ENCODE peak calls at places on chromosome 6, in ten cellular contexts. X is fibroblast of pulmonary artery; A is CD8-positive, alpha-beta T cell; C is NT2/D1; K is dorsolateral prefrontal cortex; D is foreskin fibroblast; O is heart right ventricle; B is skeletal muscle cell; T is pancreas; P is tibial artery. J is an unnamed sample.

GRCh38 chr6:140401666-140402255 is 1027.3 kb upstream of the CITED2 start:
- DNase-seq in X (peak), A (no peak), C (no peak), K (no peak), D (peak), O (no peak), B (no peak), T (no peak), P (no peak), J (no peak)

GRCh38 chr6:136701011-136701410 is 91.3 kb downstream of the MAP3K5 start:
- DNase-seq in X (no peak), A (no peak), C (no peak), K (no peak), D (no peak), O (no peak), B (no peak), T (no peak), P (no peak), J (no peak)

GRCh38 chr6:147867827-147868226 is 359.3 kb downstream of the SAMD5 start:
- DNase-seq in X (no peak), A (no peak), C (no peak), K (no peak), D (peak), O (no peak), B (no peak), T (no peak), P (no peak), J (no peak)

GRCh38 chr6:144162977-144163376 is 12.7 kb downstream of the STX11 start:
- DNase-seq in X (no peak), A (no peak), C (no peak), K (no peak), D (no peak), O (no peak), B (no peak), T (no peak), P (no peak), J (no peak)

GRCh38 chr6:111540971-111541719 is 58.1 kb upstream of the REV3L start:
- DNase-seq in X (peak), A (no peak), C (no peak), K (no peak), D (peak), O (no peak), B (no peak), T (no peak), P (no peak), J (no peak)

GRCh38 chr6:168863467-168863866 is 390.2 kb downstream of the THBS2 start:
- DNase-seq in X (no peak), A (no peak), C (no peak), K (no peak), D (no peak), O (no peak), B (no peak), T (no peak), P (no peak), J (no peak)

GRCh38 chr6:14540276-14540675 is 422.7 kb downstream of the CD83 start:
- DNase-seq in X (no peak), A (no peak), C (no peak), K (no peak), D (peak), O (no peak), B (no peak), T (no peak), P (no peak), J (no peak)

GRCh38 chr6:53465732-53466131 is 79.2 kb downstream of the GCLC start:
- DNase-seq in X (peak), A (no peak), C (no peak), K (no peak), D (peak), O (no peak), B (peak), T (no peak), P (no peak), J (no peak)

GRCh38 chr6:80022803-80023202 is 18.4 kb downstream of the TTK start:
- DNase-seq in X (peak), A (no peak), C (no peak), K (no peak), D (peak), O (no peak), B (peak), T (no peak), P (no peak), J (no peak)

GRCh38 chr6:159117031-159117430 is 52.2 kb upstream of the FNDC1 start:
- DNase-seq in X (peak), A (no peak), C (no peak), K (no peak), D (peak), O (no peak), B (no peak), T (no peak), P (peak), J (no peak)

GRCh38 chr6:30767158-30767943 is 23.0 kb upstream of the IER3 start:
- DNase-seq in X (no peak), A (no peak), C (no peak), K (no peak), D (no peak), O (no peak), B (no peak), T (no peak), P (no peak), J (peak)

GRCh38 chr6:113184291-113184690 is 672.9 kb upstream of the MARCKS start:
- DNase-seq in X (peak), A (no peak), C (no peak), K (no peak), D (peak), O (no peak), B (peak), T (no peak), P (no peak), J (no peak)

DNA sequence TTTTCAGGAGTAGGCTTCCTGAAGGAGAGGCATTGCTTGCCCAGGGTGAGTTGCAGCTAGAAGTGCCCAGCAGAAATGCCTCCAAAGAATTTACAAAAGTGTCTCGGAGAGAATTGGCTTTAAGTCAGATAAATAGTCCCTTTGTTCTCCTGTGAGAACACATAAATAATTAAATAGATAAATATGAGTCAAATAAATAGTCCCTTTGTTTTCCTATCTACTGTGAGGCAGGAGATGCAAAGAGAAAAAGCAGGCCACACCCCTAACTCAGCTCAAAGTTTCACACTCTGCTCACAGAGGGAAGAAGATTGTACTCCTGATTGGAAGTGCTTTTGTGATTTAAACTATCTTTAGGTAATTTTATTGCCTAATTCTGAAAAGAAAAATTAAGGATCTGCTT is 180.7 kb upstream of the PRSS16 start:
- DNase-seq in X (no peak), A (no peak), C (no peak), K (no peak), D (no peak), O (no peak), B (no peak), T (no peak), P (no peak), J (no peak)
- H3K4me3 ChIP-seq in X (no peak), A (no peak), C (no peak), K (peak), D (no peak), O (no peak), B (no peak), T (no peak), P (no peak), J (no peak)

GRCh38 chr6:170074435-170074834 is 216.4 kb downstream of the DLL1 start:
- DNase-seq in X (no peak), A (no peak), C (no peak), K (no peak), D (no peak), O (no peak), B (no peak), T (no peak), P (peak), J (no peak)
- H3K4me3 ChIP-seq in X (no peak), A (no peak), C (no peak), K (no peak), D (no peak), O (no peak), B (no peak), T (no peak), P (no peak), J (no peak)

GRCh38 chr6:169963581-169964297 is 212.3 kb downstream of the ERMARD start:
- DNase-seq in X (no peak), A (peak), C (no peak), K (no peak), D (no peak), O (no peak), B (no peak), T (no peak), P (peak), J (no peak)

GRCh38 chr6:169960531-169960890 is 209.1 kb downstream of the ERMARD start:
- DNase-seq in X (no peak), A (no peak), C (no peak), K (no peak), D (no peak), O (no peak), B (no peak), T (peak), P (peak), J (no peak)

GRCh38 chr6:169960891-169961611 is 209.6 kb downstream of the ERMARD start:
- DNase-seq in X (no peak), A (no peak), C (no peak), K (no peak), D (no peak), O (no peak), B (no peak), T (peak), P (peak), J (no peak)

GRCh38 chr6:169962604-169963469 is 211.4 kb downstream of the ERMARD start:
- DNase-seq in X (no peak), A (peak), C (no peak), K (peak), D (no peak), O (no peak), B (no peak), T (no peak), P (peak), J (no peak)

DNA sequence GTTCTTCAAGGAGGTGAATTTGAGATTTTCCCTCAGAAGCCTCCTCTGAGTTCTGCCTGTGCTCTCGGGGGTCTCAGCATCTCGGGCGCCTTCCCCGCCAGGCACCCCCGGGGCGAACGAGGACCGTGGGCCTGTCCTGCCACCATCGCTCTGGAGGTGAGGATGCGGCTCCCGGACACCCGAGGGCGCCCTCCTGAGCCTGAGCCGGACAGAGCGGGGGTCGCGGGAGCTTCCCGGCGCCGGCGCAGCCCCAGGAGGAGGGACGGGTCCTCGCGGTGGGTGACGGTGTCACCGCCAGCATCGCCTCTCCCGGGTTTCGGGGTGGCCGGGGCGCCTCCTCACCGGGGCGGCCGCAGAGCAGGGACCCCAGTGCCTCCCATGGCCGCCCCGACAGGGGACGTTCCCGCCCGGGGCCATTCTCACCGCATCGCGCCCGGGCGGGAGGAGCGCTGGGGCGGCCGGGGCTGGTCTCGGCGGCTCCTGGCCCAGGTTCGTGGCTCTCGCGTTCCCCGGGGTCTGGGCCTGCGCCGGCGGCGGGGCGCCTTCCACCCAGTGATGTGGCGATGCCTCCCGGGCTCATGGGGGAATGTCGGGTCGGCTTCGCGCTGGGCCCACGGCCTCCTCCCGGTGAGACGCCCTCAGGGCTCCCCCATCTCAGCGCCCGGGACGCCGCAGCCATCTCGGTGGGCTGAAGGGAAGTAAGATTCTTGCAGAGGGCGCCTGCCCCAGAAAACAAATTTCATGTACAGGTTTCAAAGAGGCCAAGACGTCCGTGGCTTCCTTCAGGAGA is 210.5 kb downstream of the ERMARD start:
- DNase-seq in X (no peak), A (peak), C (no peak), K (peak), D (no peak), O (peak), B (no peak), T (peak), P (peak), J (no peak)
- H3K4me3 ChIP-seq in X (no peak), A (peak), C (peak), K (peak), D (no peak), O (peak), B (no peak), T (peak), P (peak), J (no peak)

DNA sequence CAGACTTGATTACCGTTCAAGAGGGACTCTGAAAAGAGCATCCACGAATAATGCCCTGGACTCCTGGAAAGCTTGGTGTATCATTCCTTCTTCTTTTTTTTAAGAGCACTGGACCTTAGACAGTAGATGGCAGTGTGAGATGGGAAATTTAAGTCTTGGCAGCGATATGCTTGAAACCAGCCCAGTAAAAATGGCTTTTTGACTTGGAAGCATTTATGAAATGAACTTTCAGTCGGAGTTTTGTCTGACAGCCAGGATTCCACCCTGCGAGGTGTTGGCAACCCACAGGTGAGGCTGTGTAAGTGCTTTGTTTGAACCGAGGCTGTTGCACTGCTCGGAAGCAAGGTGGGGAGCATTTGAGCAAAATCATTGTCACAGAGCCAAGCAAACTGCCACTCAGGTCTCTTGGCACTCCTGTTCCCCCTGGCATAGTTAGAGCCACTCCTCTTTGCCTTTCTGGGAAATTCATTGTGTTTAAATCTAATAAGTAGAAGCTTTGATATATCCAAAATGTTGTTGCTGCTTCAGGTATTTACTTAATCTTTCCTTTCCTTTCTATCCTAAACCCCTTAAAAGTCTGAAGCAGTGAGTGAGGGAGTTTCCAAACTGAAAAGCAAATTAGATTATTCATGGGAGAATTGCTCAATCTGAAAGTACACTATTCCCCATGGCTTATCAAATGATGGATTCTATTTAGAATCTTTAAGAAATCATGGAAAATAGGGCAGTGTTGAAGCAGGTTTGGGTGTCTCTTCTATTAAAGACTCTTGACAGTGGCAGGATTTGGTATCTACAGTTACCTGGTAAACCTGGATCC is 272.8 kb upstream of the SLC35B3 start:
- DNase-seq in X (peak), A (no peak), C (no peak), K (no peak), D (peak), O (no peak), B (no peak), T (no peak), P (no peak), J (no peak)
- H3K4me3 ChIP-seq in X (no peak), A (no peak), C (no peak), K (peak), D (peak), O (peak), B (no peak), T (peak), P (peak), J (no peak)

DNA sequence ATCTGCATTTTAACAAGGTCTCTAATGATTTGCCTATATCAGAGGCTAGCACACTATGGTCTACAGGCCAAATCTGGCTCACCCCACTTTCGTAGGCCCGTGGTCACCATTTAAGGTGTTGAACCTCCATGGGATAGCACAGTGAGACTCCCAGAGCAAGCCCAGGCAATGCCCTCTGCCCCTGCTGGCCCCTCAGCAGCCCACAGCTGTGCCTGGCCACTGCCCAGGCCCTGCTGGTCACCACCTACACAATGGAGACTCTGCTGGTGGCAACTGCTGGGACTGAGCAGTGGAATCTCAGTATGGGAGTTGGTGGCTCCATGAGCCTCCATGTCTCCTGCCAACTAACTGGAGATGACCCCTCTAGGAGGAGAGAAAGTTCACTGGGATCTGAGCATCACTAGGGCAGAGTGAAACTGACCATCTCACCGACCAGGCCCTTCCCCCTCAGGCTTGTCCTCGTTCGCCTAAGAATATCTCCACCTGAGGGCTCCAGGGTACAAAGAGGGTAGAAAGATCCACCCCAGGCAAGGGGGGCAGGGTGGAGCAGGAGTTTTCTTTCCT is 2.3 kb downstream of the ANKRD66 start:
- DNase-seq in X (no peak), A (no peak), C (no peak), K (no peak), D (no peak), O (no peak), B (no peak), T (no peak), P (no peak), J (no peak)
- H3K4me3 ChIP-seq in X (no peak), A (no peak), C (no peak), K (no peak), D (no peak), O (no peak), B (no peak), T (no peak), P (no peak), J (no peak)

GRCh38 chr6:155187096-155187495 is 76.7 kb upstream of the CLDN20 start:
- DNase-seq in X (no peak), A (no peak), C (no peak), K (no peak), D (no peak), O (no peak), B (no peak), T (no peak), P (no peak), J (no peak)

GRCh38 chr6:155187994-155188706 is 75.7 kb upstream of the CLDN20 start:
- DNase-seq in X (no peak), A (no peak), C (no peak), K (no peak), D (peak), O (peak), B (no peak), T (no peak), P (no peak), J (no peak)

GRCh38 chr6:155188707-155189496 is 74.9 kb upstream of the CLDN20 start:
- DNase-seq in X (peak), A (no peak), C (no peak), K (no peak), D (peak), O (no peak), B (peak), T (no peak), P (no peak), J (no peak)

GRCh38 chr6:155185544-155185943 is 78.3 kb upstream of the CLDN20 start:
- DNase-seq in X (no peak), A (no peak), C (peak), K (no peak), D (no peak), O (no peak), B (no peak), T (no peak), P (no peak), J (no peak)

DNA sequence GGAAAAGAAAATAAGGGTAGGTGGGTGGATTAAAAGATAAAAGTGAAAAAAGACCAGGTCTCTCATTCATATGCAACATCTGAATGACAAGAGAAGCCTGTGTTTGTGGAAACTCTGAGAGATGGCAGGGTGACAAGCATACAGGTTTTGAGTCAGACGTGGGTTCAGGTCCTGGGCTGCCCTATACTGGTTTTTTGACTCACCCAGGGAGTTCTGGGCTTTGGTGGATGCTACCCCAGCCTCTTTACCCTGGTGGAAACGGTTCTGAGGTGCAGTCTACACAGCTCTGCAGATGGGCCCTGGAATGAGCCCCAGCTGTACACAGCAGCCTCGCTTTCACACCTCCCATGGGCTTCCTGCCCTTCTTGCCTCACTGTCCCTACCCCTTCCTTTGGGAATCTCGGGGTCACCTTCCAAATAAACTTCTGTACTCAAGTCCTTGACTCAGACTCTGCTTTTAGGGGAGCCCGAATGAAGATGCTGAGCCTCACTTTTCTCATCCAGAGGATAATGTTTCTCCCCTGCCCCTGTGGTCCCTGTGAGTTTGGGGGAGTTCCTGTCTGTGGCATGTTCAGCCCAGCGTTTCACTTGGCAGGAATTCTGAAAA is 77.7 kb upstream of the CLDN20 start:
- DNase-seq in X (no peak), A (no peak), C (no peak), K (no peak), D (no peak), O (no peak), B (no peak), T (no peak), P (no peak), J (no peak)
- H3K4me3 ChIP-seq in X (no peak), A (no peak), C (no peak), K (no peak), D (no peak), O (no peak), B (no peak), T (no peak), P (no peak), J (no peak)

GRCh38 chr6:27754408-27754782 is 157.8 kb downstream of the OR2B2 start:
- DNase-seq in X (no peak), A (no peak), C (no peak), K (no peak), D (no peak), O (no peak), B (no peak), T (no peak), P (no peak), J (no peak)
- H3K4me3 ChIP-seq in X (peak), A (peak), C (no peak), K (peak), D (peak), O (peak), B (peak), T (peak), P (peak), J (peak)